ENCODE peak calls at places on chromosome 12, in four cellular contexts. O is mammary epithelial cell; Z is CD8-positive, alpha-beta memory T cell; K is Karpas-422. A is an unnamed sample.

GRCh38 chr12:31659087-31659942 is at the start of gene ETFBKMT:
- DNase-seq in Z (peak; percentile 88), K (peak; percentile 98), O (peak; percentile 96), A (peak; percentile 89)

GRCh38 chr12:2336409-2336829 is 283.6 kb downstream of the CACNA1C start:
- DNase-seq in Z (no peak), K (no peak), O (peak; percentile 95), A (no peak)

GRCh38 chr12:32926356-32926755 is 29.8 kb upstream of the PKP2 start:
- DNase-seq in K (no peak), O (no peak), Z (no peak), A (no peak)

GRCh38 chr12:45215419-45216296 is at the start of gene ANO6:
- DNase-seq in Z (peak; percentile 65), K (peak; percentile 74), O (peak; percentile 88), A (peak; percentile 73)

GRCh38 chr12:116547955-116548471 is 11.2 kb upstream of the MAP1LC3B2 start:
- DNase-seq in K (no peak), Z (no peak), O (no peak), A (no peak)

GRCh38 chr12:101414533-101415119 is 7.1 kb upstream of the ARL1 start:
- DNase-seq in O (peak; percentile 42), Z (no peak), K (peak; percentile 75), A (peak; percentile 23)

GRCh38 chr12:124906606-124907261 is 7.7 kb downstream of the UBC start:
- DNase-seq in Z (peak; percentile 83), O (peak; percentile 89), K (peak; percentile 98), A (peak; percentile 89)

GRCh38 chr12:124833693-124834122 is 30.0 kb downstream of the SCARB1 start:
- DNase-seq in Z (no peak), O (no peak), K (no peak), A (no peak)

GRCh38 chr12:82688035-82688501 is 1.4 kb downstream of the TMTC2 start:
- DNase-seq in Z (no peak), O (peak; percentile 15), K (no peak), A (no peak)

GRCh38 chr12:102438047-102438822 is 42.1 kb downstream of the IGF1 start:
- DNase-seq in O (no peak), K (no peak), Z (no peak), A (no peak)

GRCh38 chr12:121287267-121287954 is 9.1 kb downstream of the CAMKK2 start:
- DNase-seq in Z (no peak), K (no peak), O (no peak), A (no peak)

GRCh38 chr12:9741726-9742125 is 8.8 kb upstream of the CLECL1 start:
- DNase-seq in Z (peak; percentile 68), O (no peak), K (no peak), A (peak; percentile 95)

GRCh38 chr12:123900898-123901376 is 71.7 kb downstream of the CCDC92 start:
- DNase-seq in Z (no peak), O (no peak), K (no peak), A (no peak)

GRCh38 chr12:111102062-111102735 is 181.8 kb upstream of the MYL2 start:
- DNase-seq in K (no peak), Z (no peak), O (peak; percentile 74), A (no peak)

GRCh38 chr12:11653215-11653753 is 3.8 kb downstream of the ETV6 start:
- DNase-seq in K (no peak), O (peak; percentile 23), Z (no peak), A (no peak)

GRCh38 chr12:55741978-55742377 is 944 bp upstream of the GDF11 start:
- DNase-seq in Z (no peak), O (no peak), K (no peak), A (no peak)

GRCh38 chr12:41018010-41018409 is 170.1 kb upstream of the PDZRN4 start:
- DNase-seq in Z (no peak), O (no peak), K (no peak), A (no peak)

GRCh38 chr12:125081427-125081826 is 16.2 kb downstream of the AACS start:
- DNase-seq in O (no peak), Z (no peak), K (no peak), A (no peak)

GRCh38 chr12:67650127-67650495 is 1.6 kb downstream of the DYRK2 start:
- DNase-seq in K (no peak), O (no peak), Z (no peak), A (peak; percentile 26)

GRCh38 chr12:105220929-105221290 is 15.1 kb downstream of the APPL2 start:
- DNase-seq in O (no peak), Z (no peak), K (no peak), A (no peak)

DNA sequence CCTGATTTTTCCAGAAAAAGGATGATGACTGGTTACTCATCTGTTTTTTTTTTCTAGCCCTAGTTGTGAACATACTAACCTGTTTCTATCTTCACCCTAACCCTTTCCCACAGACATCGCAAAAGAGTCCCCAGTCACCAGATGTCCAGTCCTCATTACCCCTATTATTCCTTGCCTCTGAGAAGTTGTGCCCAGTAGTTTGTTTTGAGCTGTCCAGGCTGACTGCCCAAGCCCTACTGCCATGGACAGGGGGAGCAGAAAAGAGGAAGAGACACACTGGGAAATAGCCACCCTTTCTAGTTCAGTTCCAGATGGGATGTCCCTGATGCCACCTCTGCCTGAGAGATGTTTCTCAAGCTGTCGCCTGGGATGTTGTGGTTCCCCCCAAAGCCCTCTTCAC is 13.8 kb upstream of the CELA1 start:
- DNase-seq in Z (no peak), K (no peak), O (no peak), A (no peak)
- H3K4me1 ChIP-seq in Z (no peaks in the 10 kb centered on the region), K (peaks cover 5% of the 10 kb centered on the region), O (no peaks in the 10 kb centered on the region), A (no peaks in the 10 kb centered on the region)

GRCh38 chr12:53623526-53623925 is 2.7 kb downstream of the ATF7 start:
- DNase-seq in K (peak; percentile 47), O (peak; percentile 62), Z (no peak), A (no peak)
- H3K4me1 ChIP-seq in K (peaks cover 67% of the 10 kb centered on the region), O (peaks cover 18% of the 10 kb centered on the region), Z (peaks cover 31% of the 10 kb centered on the region), A (peaks cover 35% of the 10 kb centered on the region)

DNA sequence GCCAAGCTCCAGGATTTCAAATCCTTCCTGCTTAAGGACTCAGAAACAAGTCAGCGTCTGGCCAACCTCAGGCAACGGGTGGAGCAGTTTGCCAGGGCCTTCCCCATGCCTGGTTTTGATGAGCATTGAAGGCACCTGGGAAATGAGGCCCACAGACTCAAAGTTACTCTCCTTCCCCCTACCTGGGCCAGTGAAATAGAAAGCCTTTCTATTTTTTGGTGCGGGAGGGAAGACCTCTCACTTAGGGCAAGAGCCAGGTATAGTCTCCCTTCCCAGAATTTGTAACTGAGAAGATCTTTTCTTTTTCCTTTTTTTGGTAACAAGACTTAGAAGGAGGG is 4.7 kb downstream of the SHMT2 start:
- DNase-seq in Z (no peak), O (no peak), K (no peak), A (no peak)
- H3K4me1 ChIP-seq in Z (peaks cover 46% of the 10 kb centered on the region), O (peaks cover 21% of the 10 kb centered on the region), K (peaks cover 80% of the 10 kb centered on the region), A (peaks cover 45% of the 10 kb centered on the region)

GRCh38 chr12:52023182-52023975 is 16.6 kb downstream of the TAMALIN start:
- DNase-seq in O (peak; percentile 36), Z (peak; percentile 86), K (peak; percentile 93), A (peak; percentile 89)

GRCh38 chr12:52025301-52026172 is 18.8 kb downstream of the TAMALIN start:
- DNase-seq in O (peak; percentile 78), K (peak; percentile 91), Z (peak; percentile 82), A (peak; percentile 84)

GRCh38 chr12:52022841-52023181 is 16.1 kb downstream of the TAMALIN start:
- DNase-seq in O (no peak), K (no peak), Z (no peak), A (no peak)

GRCh38 chr12:52026267-52026666 is 19.5 kb downstream of the TAMALIN start:
- DNase-seq in Z (no peak), K (no peak), O (no peak), A (no peak)

DNA sequence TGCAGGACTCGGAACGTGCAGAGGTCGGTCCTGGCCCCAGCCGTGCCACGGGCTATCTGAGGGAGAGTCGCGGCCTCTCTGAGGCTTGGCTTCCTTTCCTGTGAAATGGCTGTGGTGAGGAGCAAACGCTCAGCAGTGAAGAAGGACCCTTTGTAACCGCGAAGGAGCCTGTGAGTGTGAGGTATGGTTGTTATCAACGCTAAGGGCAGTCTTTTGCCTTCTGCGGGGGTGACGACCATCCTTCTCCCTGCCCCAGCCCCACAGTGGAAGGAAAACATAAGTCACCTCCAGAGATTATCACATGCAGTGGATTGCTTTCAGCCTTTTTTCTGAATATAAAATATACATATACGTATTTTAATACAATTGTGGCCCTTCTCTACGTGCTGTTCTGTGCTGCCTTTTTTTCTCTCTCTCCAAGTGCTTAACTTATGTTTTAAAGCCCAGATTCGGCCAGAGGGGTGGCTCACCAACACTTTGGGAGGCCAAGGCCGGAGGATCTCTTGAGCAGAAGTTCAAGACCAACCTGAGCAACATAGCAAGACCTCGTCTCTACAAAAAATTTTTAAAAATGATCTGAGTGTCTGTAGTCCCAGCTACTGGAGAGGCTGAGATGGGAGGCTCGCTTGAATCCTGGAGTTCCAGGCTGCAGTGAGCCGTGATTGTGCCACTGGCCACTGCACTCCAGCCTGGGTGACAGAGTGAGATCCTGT is 17.4 kb downstream of the TAMALIN start:
- DNase-seq in Z (no peak), K (no peak), O (no peak), A (no peak)
- H3K4me1 ChIP-seq in Z (peaks cover 33% of the 10 kb centered on the region), K (peaks cover 63% of the 10 kb centered on the region), O (peaks cover 17% of the 10 kb centered on the region), A (peaks cover 29% of the 10 kb centered on the region)

DNA sequence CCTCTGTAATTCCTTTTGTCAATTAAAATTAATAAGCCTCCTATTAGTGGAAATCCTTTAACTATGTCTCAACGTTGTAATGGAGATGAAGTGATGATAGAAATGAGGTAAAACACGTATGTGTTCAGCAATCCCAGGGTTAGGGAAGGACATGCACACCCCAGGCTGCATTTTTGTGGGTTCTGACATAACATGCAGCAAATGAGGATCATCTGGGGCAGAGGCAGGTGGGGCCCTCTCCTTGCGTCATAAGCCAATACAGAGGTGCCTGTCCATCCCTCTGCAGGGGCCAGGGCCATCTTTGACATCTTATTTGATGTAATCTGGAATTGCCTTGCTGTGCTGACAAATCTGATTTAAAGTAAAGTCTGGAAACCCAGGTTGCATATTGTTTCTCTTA is 73.2 kb downstream of the MYRFL start:
- DNase-seq in O (peak; percentile 70), Z (no peak), K (no peak), A (no peak)
- H3K4me1 ChIP-seq in O (peaks cover 34% of the 10 kb centered on the region), Z (no peaks in the 10 kb centered on the region), K (peaks cover 61% of the 10 kb centered on the region), A (no peaks in the 10 kb centered on the region)

DNA sequence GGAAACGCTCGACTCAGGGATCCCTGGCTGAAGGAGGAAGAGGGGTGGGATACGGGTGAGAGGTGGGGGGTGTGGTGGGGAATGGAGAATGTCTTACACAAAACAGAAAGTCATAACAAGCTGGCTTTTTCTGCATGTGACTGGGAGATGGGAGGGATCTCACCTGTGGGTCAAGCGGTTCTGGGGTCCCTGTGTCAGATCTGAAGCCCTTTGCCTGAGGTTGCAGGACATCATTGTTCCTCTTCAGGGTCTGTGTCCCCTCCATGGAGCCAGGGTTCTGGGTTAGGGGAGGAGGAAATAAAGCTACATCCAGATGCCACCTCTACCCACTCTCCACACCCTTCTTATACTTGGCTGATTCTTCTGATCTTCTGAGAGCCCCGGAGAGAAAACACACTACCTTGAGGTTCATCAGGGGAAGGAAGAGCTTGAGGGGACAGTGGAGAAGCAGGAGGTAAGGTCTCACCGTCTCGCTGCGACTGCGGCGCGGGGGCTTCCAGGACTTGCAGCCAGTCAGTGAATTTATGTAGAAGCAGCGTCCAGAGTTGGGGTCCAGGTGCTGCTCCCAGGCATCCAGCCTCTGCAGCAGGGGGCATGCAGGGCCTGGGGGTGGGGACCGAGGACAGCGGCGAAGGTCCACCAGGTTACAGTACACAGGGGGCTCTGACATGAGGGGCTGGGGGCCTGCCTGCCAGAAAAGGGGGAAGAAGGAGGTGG is 2.5 kb downstream of the ARHGAP9 start:
- DNase-seq in Z (no peak), K (no peak), O (no peak), A (peak; percentile 48)
- H3K4me1 ChIP-seq in Z (peaks cover 83% of the 10 kb centered on the region), K (peaks cover 21% of the 10 kb centered on the region), O (no peaks in the 10 kb centered on the region), A (peaks cover 70% of the 10 kb centered on the region)